ENCODE peak calls at places on chromosome 12, in five cellular contexts. One of them, this sample, is unnamed.

GRCh38 chr12:66403746-66404145 is 101.5 kb downstream of the HELB start:
- DNase-seq in GM19239: no peak
- DNase-seq in WTC11: no peak
- DNase-seq in EL: no peak
- DNase-seq in NCI-H226: no peak
- DNase-seq in this sample: no peak

GRCh38 chr12:49869816-49870500 is 27.1 kb upstream of the BCDIN3D start:
- DNase-seq in GM19239: no peak
- DNase-seq in WTC11: no peak
- DNase-seq in EL: no peak
- DNase-seq in NCI-H226: no peak
- DNase-seq in this sample: no peak

GRCh38 chr12:58310828-58311273 is 369.5 kb downstream of the ATP23 start:
- DNase-seq in GM19239: no peak
- DNase-seq in WTC11: no peak
- DNase-seq in EL: peak
- DNase-seq in NCI-H226: peak
- DNase-seq in this sample: peak

GRCh38 chr12:113161415-113162016 is 12.0 kb downstream of the CFAP73 start:
- DNase-seq in GM19239: peak
- DNase-seq in WTC11: peak
- DNase-seq in EL: peak
- DNase-seq in NCI-H226: peak
- DNase-seq in this sample: no peak

GRCh38 chr12:67590122-67590795 is 58.3 kb upstream of the DYRK2 start:
- DNase-seq in GM19239: no peak
- DNase-seq in WTC11: no peak
- DNase-seq in EL: no peak
- DNase-seq in NCI-H226: peak
- DNase-seq in this sample: no peak

GRCh38 chr12:68977335-68977734 is 44.4 kb upstream of the CPM start:
- DNase-seq in GM19239: no peak
- DNase-seq in WTC11: no peak
- DNase-seq in EL: no peak
- DNase-seq in NCI-H226: no peak
- DNase-seq in this sample: no peak

GRCh38 chr12:128817115-128818015 is 6.4 kb downstream of the SLC15A4 start:
- DNase-seq in GM19239: no peak
- DNase-seq in WTC11: no peak
- DNase-seq in EL: peak
- DNase-seq in NCI-H226: no peak
- DNase-seq in this sample: no peak

GRCh38 chr12:388547-389137 is 478 bp downstream of the KDM5A start:
- DNase-seq in GM19239: peak
- DNase-seq in WTC11: peak
- DNase-seq in EL: peak
- DNase-seq in NCI-H226: no peak
- DNase-seq in this sample: peak

GRCh38 chr12:106957617-106958016 is 1.9 kb downstream of the TMEM263 start:
- DNase-seq in GM19239: no peak
- DNase-seq in WTC11: no peak
- DNase-seq in EL: peak
- DNase-seq in NCI-H226: no peak
- DNase-seq in this sample: no peak

This sample was measured in HCEC 1CT.